ENCODE peak calls at places on chromosomes 7 and 10, in six cellular contexts. One of them, this sample, is unnamed.

GRCh38 chr10:33086100-33086499 is 128.1 kb upstream of the ITGB1 start:
- DNase-seq in cardiac septum: no peak
- DNase-seq in endothelial cell: no peak
- DNase-seq in NAMALWA: no peak
- DNase-seq in CMK: no peak
- DNase-seq in WTC11: no peak
- DNase-seq in this sample: no peak

GRCh38 chr7:142886866-142887265 is 1.3 kb upstream of the TRPV6 start:
- DNase-seq in cardiac septum: peak
- DNase-seq in endothelial cell: no peak
- DNase-seq in NAMALWA: no peak
- DNase-seq in CMK: no peak
- DNase-seq in WTC11: no peak
- DNase-seq in this sample: no peak

GRCh38 chr7:7108931-7109330 is 73.4 kb upstream of the C1GALT1 start:
- DNase-seq in cardiac septum: no peak
- DNase-seq in endothelial cell: no peak
- DNase-seq in NAMALWA: peak
- DNase-seq in CMK: no peak
- DNase-seq in WTC11: no peak
- DNase-seq in this sample: no peak

GRCh38 chr7:74454948-74455804 is 1.5 kb downstream of the GTF2IRD1 start:
- DNase-seq in cardiac septum: no peak
- DNase-seq in endothelial cell: no peak
- DNase-seq in NAMALWA: no peak
- DNase-seq in CMK: no peak
- DNase-seq in WTC11: no peak
- DNase-seq in this sample: no peak

GRCh38 chr7:159026271-159027047 is 118.2 kb downstream of the VIPR2 start:
- DNase-seq in cardiac septum: peak
- DNase-seq in endothelial cell: no peak
- DNase-seq in NAMALWA: no peak
- DNase-seq in CMK: no peak
- DNase-seq in WTC11: no peak
- DNase-seq in this sample: peak

GRCh38 chr7:25386311-25386744 is 158.0 kb upstream of the NPVF start:
- DNase-seq in cardiac septum: no peak
- DNase-seq in endothelial cell: no peak
- DNase-seq in NAMALWA: no peak
- DNase-seq in CMK: no peak
- DNase-seq in WTC11: no peak
- DNase-seq in this sample: no peak

GRCh38 chr7:111091623-111092370 is 870 bp downstream of the LRRN3 start:
- DNase-seq in cardiac septum: no peak
- DNase-seq in endothelial cell: no peak
- DNase-seq in NAMALWA: no peak
- DNase-seq in CMK: no peak
- DNase-seq in WTC11: no peak
- DNase-seq in this sample: no peak

GRCh38 chr7:41298343-41298875 is 404.5 kb downstream of the INHBA start:
- DNase-seq in cardiac septum: no peak
- DNase-seq in endothelial cell: no peak
- DNase-seq in NAMALWA: no peak
- DNase-seq in CMK: no peak
- DNase-seq in WTC11: no peak
- DNase-seq in this sample: no peak

GRCh38 chr7:51545131-51545530 is 228.5 kb upstream of the COBL start:
- DNase-seq in cardiac septum: no peak
- DNase-seq in endothelial cell: no peak
- DNase-seq in NAMALWA: no peak
- DNase-seq in CMK: no peak
- DNase-seq in WTC11: no peak
- DNase-seq in this sample: no peak

GRCh38 chr10:114953047-114953446 is 15.1 kb downstream of the TRUB1 start:
- DNase-seq in cardiac septum: no peak
- DNase-seq in endothelial cell: no peak
- DNase-seq in NAMALWA: no peak
- DNase-seq in CMK: no peak
- DNase-seq in WTC11: no peak
- DNase-seq in this sample: no peak

GRCh38 chr10:115980470-115980869 is 292.5 kb downstream of the GFRA1 start:
- DNase-seq in cardiac septum: no peak
- DNase-seq in endothelial cell: no peak
- DNase-seq in NAMALWA: no peak
- DNase-seq in CMK: no peak
- DNase-seq in WTC11: no peak
- DNase-seq in this sample: no peak

GRCh38 chr10:13939391-13939790 is 352.6 kb downstream of the PRPF18 start:
- DNase-seq in cardiac septum: no peak
- DNase-seq in endothelial cell: no peak
- DNase-seq in NAMALWA: no peak
- DNase-seq in CMK: no peak
- DNase-seq in WTC11: no peak
- DNase-seq in this sample: no peak

GRCh38 chr7:13749666-13750065 is 239.8 kb downstream of the ETV1 start:
- DNase-seq in cardiac septum: no peak
- DNase-seq in endothelial cell: no peak
- DNase-seq in NAMALWA: no peak
- DNase-seq in CMK: no peak
- DNase-seq in WTC11: no peak
- DNase-seq in this sample: no peak

GRCh38 chr10:123807444-123808035 is 84.1 kb downstream of the CPXM2 start:
- DNase-seq in cardiac septum: no peak
- DNase-seq in endothelial cell: no peak
- DNase-seq in NAMALWA: no peak
- DNase-seq in CMK: no peak
- DNase-seq in WTC11: no peak
- DNase-seq in this sample: no peak

GRCh38 chr10:47277352-47278151 is 22.4 kb upstream of the GDF10 start:
- DNase-seq in cardiac septum: no peak
- DNase-seq in endothelial cell: no peak
- DNase-seq in NAMALWA: no peak
- DNase-seq in CMK: no peak
- DNase-seq in WTC11: no peak
- DNase-seq in this sample: no peak

GRCh38 chr7:131959106-131959812 is 402.8 kb upstream of the PODXL start:
- DNase-seq in cardiac septum: no peak
- DNase-seq in endothelial cell: no peak
- DNase-seq in NAMALWA: no peak
- DNase-seq in CMK: no peak
- DNase-seq in WTC11: no peak
- DNase-seq in this sample: no peak

GRCh38 chr7:155547161-155547791 is 917 bp upstream of the CNPY1 start:
- DNase-seq in cardiac septum: no peak
- DNase-seq in endothelial cell: no peak
- DNase-seq in NAMALWA: no peak
- DNase-seq in CMK: no peak
- DNase-seq in WTC11: no peak
- DNase-seq in this sample: no peak

GRCh38 chr7:151129141-151129835 is 38.2 kb downstream of the GBX1 start:
- DNase-seq in cardiac septum: no peak
- DNase-seq in endothelial cell: no peak
- DNase-seq in NAMALWA: no peak
- DNase-seq in CMK: no peak
- DNase-seq in WTC11: no peak
- DNase-seq in this sample: no peak